ENCODE peak calls at places on chromosomes 13 and 19, in seven cellular contexts. A is SK-N-SH, H is neural progenitor cell, C is GM23338, P is PC-3, W is MM.1S, D is HCT116. F is an unnamed sample. For H3K4me1, the result is how much of the 10 kb centered on the place peaks cover.

GRCh38 chr19:8517551-8518442 is 3.8 kb upstream of the ZNF414 start:
- DNase-seq in A (no peak), H (no peak), C (no peak), P (no peak), W (no peak), D (no peak), F (no peak)

GRCh38 chr19:11448410-11448809 is 13.0 kb downstream of the PRKCSH start:
- DNase-seq in A (peak), H (no peak), C (no peak), P (no peak), W (no peak), D (no peak), F (no peak)

GRCh38 chr13:25675060-25675459 is 303.3 kb downstream of the ATP8A2 start:
- DNase-seq in A (no peak), H (no peak), C (peak), P (no peak), W (no peak), D (no peak), F (no peak)

GRCh38 chr19:6740589-6741348 is 1.3 kb downstream of the TRIP10 start:
- DNase-seq in A (peak), H (peak), C (peak), P (peak), W (no peak), D (no peak), F (peak)

GRCh38 chr19:43799502-43800142 is 2.6 kb downstream of the LYPD5 start:
- DNase-seq in A (no peak), H (no peak), C (peak), P (peak), W (no peak), D (no peak), F (peak)

GRCh38 chr13:31045621-31046081 is 113.2 kb downstream of the TEX26 start:
- DNase-seq in A (no peak), H (no peak), C (no peak), P (peak), W (no peak), D (peak), F (peak)

GRCh38 chr13:113545455-113545930 is 39.1 kb upstream of the TFDP1 start:
- DNase-seq in A (peak), H (no peak), C (no peak), P (no peak), W (no peak), D (no peak), F (no peak)

GRCh38 chr13:98549728-98550317 is 27.1 kb downstream of the STK24 start:
- DNase-seq in A (no peak), H (no peak), C (no peak), P (no peak), W (no peak), D (no peak), F (no peak)

GRCh38 chr13:93248627-93249047 is 22.0 kb downstream of the GPC6 start:
- DNase-seq in A (peak), H (peak), C (peak), P (peak), W (no peak), D (no peak), F (peak)

GRCh38 chr13:70613295-70613694 is 505.0 kb upstream of the KLHL1 start:
- DNase-seq in A (peak), H (no peak), C (peak), P (peak), W (no peak), D (no peak), F (peak)

GRCh38 chr13:47831265-47831664 is 169.8 kb downstream of the SUCLA2 start:
- DNase-seq in A (no peak), H (no peak), C (no peak), P (no peak), W (no peak), D (no peak), F (no peak)

GRCh38 chr19:15332311-15332996 is at the start of gene BRD4:
- DNase-seq in A (peak), H (peak), C (peak), P (peak), W (peak), D (no peak), F (peak)

GRCh38 chr19:32333227-32333626 is 12.2 kb upstream of the ZNF507 start:
- DNase-seq in A (no peak), H (no peak), C (no peak), P (no peak), W (no peak), D (no peak), F (no peak)

GRCh38 chr19:23817519-23817918 is 58.8 kb upstream of the ZNF681 start:
- DNase-seq in A (peak), H (peak), C (peak), P (peak), W (peak), D (peak), F (peak)

GRCh38 chr19:17323973-17324327 is 10.7 kb downstream of the ANO8 start:
- DNase-seq in A (no peak), H (no peak), C (no peak), P (no peak), W (no peak), D (no peak), F (no peak)

GRCh38 chr13:41648314-41648935 is 191.1 kb downstream of the RGCC start:
- DNase-seq in A (no peak), H (no peak), C (peak), P (peak), W (no peak), D (peak), F (peak)

GRCh38 chr19:10863107-10863700 is 8.1 kb upstream of the CARM1 start:
- DNase-seq in A (no peak), H (no peak), C (no peak), P (peak), W (no peak), D (no peak), F (peak)

GRCh38 chr19:17572640-17573039 is 17.2 kb downstream of the COLGALT1 start:
- DNase-seq in A (no peak), H (no peak), C (no peak), P (no peak), W (no peak), D (no peak), F (no peak)

GRCh38 chr19:23470873-23471555 is 75.7 kb upstream of the ZNF91 start:
- DNase-seq in A (peak), H (no peak), C (peak), P (no peak), W (no peak), D (no peak), F (no peak)

GRCh38 chr19:46515879-46516350 is 20.2 kb upstream of the PNMA8B start:
- DNase-seq in A (peak), H (peak), C (peak), P (peak), W (peak), D (no peak), F (peak)

GRCh38 chr19:17873661-17874422 is 2.1 kb downstream of the SLC5A5 start:
- DNase-seq in A (peak), H (peak), C (peak), P (peak), W (peak), D (peak), F (peak)

GRCh38 chr19:50415661-50416033 is 3.1 kb upstream of the SPIB start:
- DNase-seq in A (no peak), H (no peak), C (peak), P (no peak), W (peak), D (no peak), F (no peak)

GRCh38 chr13:98484289-98485219 is 92.4 kb downstream of the STK24 start:
- DNase-seq in A (no peak), H (peak), C (peak), P (peak), W (no peak), D (peak), F (peak)

GRCh38 chr13:112764864-112765561 is 75.2 kb downstream of the ATP11A start:
- DNase-seq in A (no peak), H (no peak), C (no peak), P (no peak), W (no peak), D (no peak), F (no peak)

GRCh38 chr13:46743191-46743590 is 53.8 kb downstream of the ESD start:
- DNase-seq in A (no peak), H (no peak), C (no peak), P (no peak), W (no peak), D (no peak), F (no peak)

GRCh38 chr19:3367572-3368440 is 1.4 kb downstream of the NFIC start:
- DNase-seq in A (peak), H (no peak), C (no peak), P (no peak), W (no peak), D (no peak), F (no peak)
- H3K4me1 ChIP-seq in A (under half), H (under half), C (under half), P (under half), W (under half), D (under half), F (under half)

DNA sequence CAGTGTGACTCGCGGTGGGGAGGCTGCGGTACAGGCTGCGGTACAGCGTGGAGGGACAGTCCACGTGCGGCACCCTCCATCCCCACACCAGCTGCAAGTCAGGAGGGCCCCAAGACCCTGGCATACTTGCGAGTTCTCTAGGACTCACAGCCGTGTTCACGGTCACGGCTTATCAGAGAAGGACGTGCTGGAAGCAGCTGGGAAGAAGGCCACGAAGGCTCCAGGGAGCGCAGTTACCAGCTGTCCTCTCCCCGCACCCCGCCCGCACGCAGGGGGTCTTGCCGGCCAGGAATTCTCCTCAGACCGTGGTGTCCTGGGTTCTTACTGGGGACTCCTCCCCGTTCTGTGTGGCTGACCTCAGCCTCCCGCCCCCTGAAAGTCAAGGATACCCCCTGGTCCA is 6.2 kb downstream of the ZNF444 start:
- DNase-seq in A (no peak), H (no peak), C (no peak), P (no peak), W (no peak), D (no peak), F (no peak)
- TF ChIP-seq EZH2phosphoT487 in A (no peak), H (no peak), C (no peak), P (no peak), W (no peak), D (no peak), F (no peak)

GRCh38 chr19:38543807-38544568 is 73.8 kb downstream of the MAP4K1 start:
- DNase-seq in A (peak), H (no peak), C (peak), P (peak), W (peak), D (peak), F (peak)
- H3K4me1 ChIP-seq in A (under half), H (under half), C (under half), P (under half), W (under half), D (under half), F (under half)

GRCh38 chr13:33252103-33252502 is 33.5 kb downstream of the STARD13 start:
- DNase-seq in A (no peak), H (no peak), C (no peak), P (no peak), W (no peak), D (no peak), F (no peak)

GRCh38 chr13:33250594-33250993 is 35.0 kb downstream of the STARD13 start:
- DNase-seq in A (no peak), H (no peak), C (no peak), P (no peak), W (no peak), D (no peak), F (no peak)

GRCh38 chr13:33249066-33249465 is 36.5 kb downstream of the STARD13 start:
- DNase-seq in A (no peak), H (no peak), C (no peak), P (peak), W (no peak), D (peak), F (no peak)

GRCh38 chr13:33249894-33250293 is 35.7 kb downstream of the STARD13 start:
- DNase-seq in A (no peak), H (no peak), C (no peak), P (no peak), W (no peak), D (no peak), F (no peak)

DNA sequence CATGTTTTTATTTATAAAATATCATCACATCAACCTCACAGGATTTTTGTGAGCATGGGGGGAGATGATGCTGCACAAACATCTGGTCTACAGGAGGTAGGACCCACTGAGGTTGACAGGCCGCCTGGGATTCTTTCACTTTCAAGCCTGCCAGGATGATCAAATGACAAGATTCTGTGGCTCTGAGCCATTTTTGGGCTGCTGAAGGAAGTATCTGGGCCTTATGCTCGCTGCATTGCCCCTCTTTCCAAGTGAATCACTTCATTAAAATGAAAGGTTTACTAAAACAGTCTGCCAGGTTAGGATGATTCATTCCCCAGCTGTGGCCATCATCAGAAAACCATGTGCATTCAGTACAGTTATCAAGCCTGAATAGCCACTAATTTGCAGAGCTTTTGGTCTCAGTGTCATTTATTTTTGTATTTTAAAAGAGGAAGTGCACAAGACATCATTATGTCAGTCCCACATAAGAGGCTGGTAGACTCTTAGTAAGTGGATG is 34.4 kb downstream of the STARD13 start:
- DNase-seq in A (peak), H (no peak), C (no peak), P (peak), W (peak), D (peak), F (peak)
- TF ChIP-seq EZH2phosphoT487 in A (no peak), H (no peak), C (no peak), P (no peak), W (no peak), D (no peak), F (no peak)

DNA sequence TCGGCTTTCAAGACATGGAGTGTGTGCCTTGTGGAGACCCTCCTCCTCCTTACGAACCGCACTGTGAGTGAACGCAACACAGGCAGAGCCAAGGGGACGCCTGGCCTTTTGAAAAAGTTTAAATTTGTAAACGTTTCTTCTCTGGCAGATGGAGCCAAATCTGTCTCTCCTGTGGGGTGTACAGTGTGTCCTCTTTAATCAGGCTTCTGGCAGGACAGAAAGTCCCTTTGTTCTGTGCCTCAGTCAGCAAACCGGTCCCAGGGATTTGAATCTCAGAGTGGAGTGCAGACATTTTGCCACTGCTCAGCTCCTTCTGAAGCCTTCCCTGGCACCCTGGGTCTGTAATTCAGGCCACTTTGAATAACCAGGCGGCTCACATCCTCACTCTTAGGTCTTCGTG is 56.5 kb downstream of the TNFRSF19 start:
- DNase-seq in A (no peak), H (no peak), C (no peak), P (no peak), W (no peak), D (no peak), F (no peak)
- H3K4me1 ChIP-seq in A (under half), H (half or more), C (under half), P (under half), W (under half), D (under half), F (under half)

GRCh38 chr13:19321222-19321621 is 139.6 kb upstream of the TUBA3C start:
- DNase-seq in A (no peak), H (no peak), C (no peak), P (no peak), W (no peak), D (no peak), F (no peak)
- TF ChIP-seq EZH2phosphoT487 in A (no peak), H (no peak), C (no peak), P (no peak), W (no peak), D (no peak), F (no peak)

GRCh38 chr13:42680748-42681147 is 100.6 kb upstream of the FAM216B start:
- DNase-seq in A (no peak), H (no peak), C (peak), P (no peak), W (no peak), D (no peak), F (no peak)
- H3K4me1 ChIP-seq in A (under half), H (under half), C (under half), P (under half), W (under half), D (under half), F (under half)

DNA sequence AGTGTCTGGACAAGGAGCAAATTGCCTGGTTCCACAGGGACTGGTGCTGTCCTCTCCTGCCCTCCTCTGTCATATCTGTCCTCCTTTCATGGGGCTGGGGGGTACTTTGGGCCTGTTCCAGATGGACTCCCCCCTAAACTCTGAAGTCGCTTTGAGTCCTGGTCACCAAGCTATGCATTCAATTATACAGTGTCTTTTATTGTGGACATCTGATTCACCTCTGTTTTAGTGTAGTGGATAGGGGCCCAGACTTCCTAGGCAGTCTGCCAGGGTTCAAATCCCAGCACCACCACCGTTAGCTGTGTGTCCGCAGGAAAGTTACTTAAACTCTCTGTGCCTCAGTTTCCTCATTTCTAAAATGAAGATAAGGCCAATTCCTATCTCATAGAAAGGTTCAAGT is 21.0 kb upstream of the IRS2 start:
- DNase-seq in A (no peak), H (no peak), C (no peak), P (no peak), W (no peak), D (no peak), F (no peak)
- TF ChIP-seq EZH2phosphoT487 in A (no peak), H (no peak), C (no peak), P (no peak), W (no peak), D (no peak), F (no peak)

GRCh38 chr13:22196777-22197176 is 525.9 kb downstream of the FGF9 start:
- DNase-seq in A (no peak), H (no peak), C (peak), P (no peak), W (no peak), D (no peak), F (no peak)

GRCh38 chr13:22195726-22196125 is 524.9 kb downstream of the FGF9 start:
- DNase-seq in A (no peak), H (no peak), C (no peak), P (no peak), W (no peak), D (no peak), F (no peak)

GRCh38 chr13:22189176-22190048 is 518.5 kb downstream of the FGF9 start:
- DNase-seq in A (no peak), H (no peak), C (no peak), P (no peak), W (no peak), D (no peak), F (no peak)

GRCh38 chr13:22194106-22194810 is 523.4 kb downstream of the FGF9 start:
- DNase-seq in A (no peak), H (no peak), C (no peak), P (no peak), W (no peak), D (no peak), F (no peak)

DNA sequence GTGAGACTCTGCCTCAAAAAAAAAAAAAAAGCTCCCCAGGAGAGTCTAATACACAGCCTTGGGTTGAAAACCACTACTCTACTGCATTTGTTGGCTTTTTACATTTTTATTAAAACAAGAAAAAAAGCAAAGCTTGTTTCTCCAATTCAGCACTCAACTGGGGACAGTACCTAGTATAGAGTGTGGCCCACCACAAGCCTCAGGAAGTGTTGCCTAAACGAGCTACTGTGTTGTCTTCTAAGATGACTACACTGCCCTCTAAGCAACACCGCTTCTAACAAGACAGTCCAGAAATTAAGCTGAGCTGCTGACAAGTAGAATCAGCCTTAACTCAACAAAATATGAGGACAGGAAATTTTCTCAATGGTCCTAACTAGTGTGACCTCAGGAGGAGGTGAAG is 522.2 kb downstream of the FGF9 start:
- DNase-seq in A (no peak), H (no peak), C (no peak), P (no peak), W (no peak), D (no peak), F (no peak)
- H3K4me1 ChIP-seq in A (under half), H (under half), C (under half), P (under half), W (under half), D (under half), F (under half)

GRCh38 chr19:1935484-1936208 is 5.3 kb upstream of the CSNK1G2 start:
- DNase-seq in A (no peak), H (no peak), C (peak), P (peak), W (peak), D (peak), F (no peak)
- TF ChIP-seq EZH2phosphoT487 in A (no peak), H (no peak), C (no peak), P (no peak), W (no peak), D (no peak), F (no peak)